ENCODE peak calls at places on chromosome 20, in seven cellular contexts. One of them, this sample, is unnamed.

GRCh38 chr20:37989601-37990001 is 43.7 kb downstream of the TTI1 start:
- DNase-seq in endothelial cell of umbilical vein: peak
- DNase-seq in tibial nerve: no peak
- DNase-seq in esophagus squamous epithelium: no peak
- DNase-seq in heart left ventricle: no peak
- DNase-seq in upper lobe of left lung: no peak
- DNase-seq in IMR-90: no peak
- DNase-seq in this sample: no peak

GRCh38 chr20:63955281-63955845 is 853 bp downstream of the UCKL1 start:
- DNase-seq in tibial nerve: no peak
- DNase-seq in heart left ventricle: peak
- DNase-seq in IMR-90: no peak
- DNase-seq in upper lobe of left lung: no peak
- DNase-seq in endothelial cell of umbilical vein: peak
- DNase-seq in esophagus squamous epithelium: no peak
- DNase-seq in this sample: no peak

GRCh38 chr20:22394583-22394982 is 189.8 kb downstream of the FOXA2 start:
- DNase-seq in heart left ventricle: no peak
- DNase-seq in tibial nerve: no peak
- DNase-seq in esophagus squamous epithelium: no peak
- DNase-seq in upper lobe of left lung: no peak
- DNase-seq in IMR-90: no peak
- DNase-seq in endothelial cell of umbilical vein: no peak
- DNase-seq in this sample: no peak

GRCh38 chr20:973785-974194 is 28.3 kb downstream of the RSPO4 start:
- DNase-seq in esophagus squamous epithelium: no peak
- DNase-seq in IMR-90: peak
- DNase-seq in upper lobe of left lung: no peak
- DNase-seq in endothelial cell of umbilical vein: no peak
- DNase-seq in tibial nerve: no peak
- DNase-seq in heart left ventricle: no peak
- DNase-seq in this sample: no peak

GRCh38 chr20:53579581-53580375 is 13.9 kb downstream of the ZNF217 start:
- DNase-seq in tibial nerve: no peak
- DNase-seq in esophagus squamous epithelium: no peak
- DNase-seq in heart left ventricle: no peak
- DNase-seq in IMR-90: peak
- DNase-seq in upper lobe of left lung: no peak
- DNase-seq in endothelial cell of umbilical vein: peak
- DNase-seq in this sample: no peak

GRCh38 chr20:19737025-19737424 is 21.0 kb upstream of the RIN2 start:
- DNase-seq in endothelial cell of umbilical vein: no peak
- DNase-seq in heart left ventricle: no peak
- DNase-seq in upper lobe of left lung: no peak
- DNase-seq in esophagus squamous epithelium: no peak
- DNase-seq in tibial nerve: no peak
- DNase-seq in IMR-90: peak
- DNase-seq in this sample: no peak

GRCh38 chr20:38920411-38920810 is 5.8 kb upstream of the FAM83D start:
- DNase-seq in endothelial cell of umbilical vein: no peak
- DNase-seq in heart left ventricle: no peak
- DNase-seq in esophagus squamous epithelium: no peak
- DNase-seq in upper lobe of left lung: no peak
- DNase-seq in IMR-90: no peak
- DNase-seq in tibial nerve: no peak
- DNase-seq in this sample: no peak

GRCh38 chr20:54040528-54040927 is 29.9 kb downstream of the BCAS1 start:
- DNase-seq in tibial nerve: no peak
- DNase-seq in esophagus squamous epithelium: no peak
- DNase-seq in heart left ventricle: no peak
- DNase-seq in upper lobe of left lung: no peak
- DNase-seq in endothelial cell of umbilical vein: no peak
- DNase-seq in IMR-90: no peak
- DNase-seq in this sample: no peak

GRCh38 chr20:18072532-18072931 is 14.8 kb upstream of the OVOL2 start:
- DNase-seq in upper lobe of left lung: no peak
- DNase-seq in esophagus squamous epithelium: no peak
- DNase-seq in tibial nerve: no peak
- DNase-seq in endothelial cell of umbilical vein: no peak
- DNase-seq in heart left ventricle: no peak
- DNase-seq in IMR-90: no peak
- DNase-seq in this sample: no peak

GRCh38 chr20:20837574-20838021 is 125.2 kb upstream of the RALGAPA2 start:
- DNase-seq in heart left ventricle: peak
- DNase-seq in IMR-90: peak
- DNase-seq in upper lobe of left lung: no peak
- DNase-seq in tibial nerve: peak
- DNase-seq in endothelial cell of umbilical vein: peak
- DNase-seq in esophagus squamous epithelium: no peak
- DNase-seq in this sample: no peak

GRCh38 chr20:53842301-53843099 is 227.9 kb downstream of the BCAS1 start:
- DNase-seq in esophagus squamous epithelium: no peak
- DNase-seq in heart left ventricle: no peak
- DNase-seq in tibial nerve: no peak
- DNase-seq in IMR-90: no peak
- DNase-seq in upper lobe of left lung: no peak
- DNase-seq in endothelial cell of umbilical vein: no peak
- DNase-seq in this sample: no peak

GRCh38 chr20:17622086-17622850 is 52.4 kb downstream of the DSTN start:
- DNase-seq in endothelial cell of umbilical vein: no peak
- DNase-seq in esophagus squamous epithelium: no peak
- DNase-seq in tibial nerve: peak
- DNase-seq in IMR-90: no peak
- DNase-seq in upper lobe of left lung: no peak
- DNase-seq in heart left ventricle: peak
- DNase-seq in this sample: no peak

DNA sequence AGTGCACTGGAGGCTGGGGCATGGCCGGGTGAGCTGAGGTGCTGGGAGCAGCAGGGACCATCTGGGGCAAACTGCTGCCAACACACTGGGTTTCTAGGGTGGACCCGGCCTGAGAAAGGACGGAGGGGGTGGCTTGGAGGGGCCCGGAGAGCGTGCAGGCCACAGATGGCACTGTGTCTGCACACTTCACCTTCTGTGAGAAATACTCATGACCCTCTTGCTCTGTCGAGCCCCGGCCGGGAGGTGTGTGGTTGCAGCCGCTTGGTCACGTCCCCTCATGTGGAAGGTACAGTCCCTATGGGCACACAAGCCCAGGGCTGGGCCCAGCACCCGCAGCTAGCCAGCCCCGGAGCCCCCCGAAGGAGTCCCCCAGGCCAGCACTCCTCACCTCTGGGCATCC is 59.7 kb downstream of the RBM38 start:
- DNase-seq in IMR-90: no peak
- DNase-seq in endothelial cell of umbilical vein: no peak
- DNase-seq in esophagus squamous epithelium: no peak
- DNase-seq in tibial nerve: no peak
- DNase-seq in heart left ventricle: no peak
- DNase-seq in upper lobe of left lung: peak
- DNase-seq in this sample: no peak
- H3K4me3 ChIP-seq in IMR-90: no peak
- H3K4me3 ChIP-seq in endothelial cell of umbilical vein: no peak
- H3K4me3 ChIP-seq in esophagus squamous epithelium: no peak
- H3K4me3 ChIP-seq in tibial nerve: no peak
- H3K4me3 ChIP-seq in heart left ventricle: no peak
- H3K4me3 ChIP-seq in upper lobe of left lung: no peak
- H3K4me3 ChIP-seq in this sample: no peak

GRCh38 chr20:45448250-45448649 is 21.3 kb upstream of the WFDC2 start:
- DNase-seq in endothelial cell of umbilical vein: no peak
- DNase-seq in upper lobe of left lung: no peak
- DNase-seq in heart left ventricle: no peak
- DNase-seq in IMR-90: no peak
- DNase-seq in esophagus squamous epithelium: no peak
- DNase-seq in tibial nerve: no peak
- DNase-seq in this sample: no peak
- TF ChIP-seq POLR2A in endothelial cell of umbilical vein: no peak
- TF ChIP-seq POLR2A in upper lobe of left lung: no peak
- TF ChIP-seq POLR2A in heart left ventricle: no peak
- TF ChIP-seq POLR2A in IMR-90: no peak
- TF ChIP-seq POLR2A in esophagus squamous epithelium: no peak
- TF ChIP-seq POLR2A in tibial nerve: no peak
- TF ChIP-seq POLR2A in this sample: no peak

GRCh38 chr20:25864986-25865714 is 168.5 kb upstream of the ZNF337 start:
- DNase-seq in tibial nerve: no peak
- DNase-seq in IMR-90: no peak
- DNase-seq in endothelial cell of umbilical vein: no peak
- DNase-seq in heart left ventricle: no peak
- DNase-seq in upper lobe of left lung: peak
- DNase-seq in esophagus squamous epithelium: no peak
- DNase-seq in this sample: no peak
- H3K4me3 ChIP-seq in tibial nerve: peak
- H3K4me3 ChIP-seq in IMR-90: no peak
- H3K4me3 ChIP-seq in endothelial cell of umbilical vein: no peak
- H3K4me3 ChIP-seq in heart left ventricle: peak
- H3K4me3 ChIP-seq in upper lobe of left lung: peak
- H3K4me3 ChIP-seq in esophagus squamous epithelium: peak
- H3K4me3 ChIP-seq in this sample: peak

DNA sequence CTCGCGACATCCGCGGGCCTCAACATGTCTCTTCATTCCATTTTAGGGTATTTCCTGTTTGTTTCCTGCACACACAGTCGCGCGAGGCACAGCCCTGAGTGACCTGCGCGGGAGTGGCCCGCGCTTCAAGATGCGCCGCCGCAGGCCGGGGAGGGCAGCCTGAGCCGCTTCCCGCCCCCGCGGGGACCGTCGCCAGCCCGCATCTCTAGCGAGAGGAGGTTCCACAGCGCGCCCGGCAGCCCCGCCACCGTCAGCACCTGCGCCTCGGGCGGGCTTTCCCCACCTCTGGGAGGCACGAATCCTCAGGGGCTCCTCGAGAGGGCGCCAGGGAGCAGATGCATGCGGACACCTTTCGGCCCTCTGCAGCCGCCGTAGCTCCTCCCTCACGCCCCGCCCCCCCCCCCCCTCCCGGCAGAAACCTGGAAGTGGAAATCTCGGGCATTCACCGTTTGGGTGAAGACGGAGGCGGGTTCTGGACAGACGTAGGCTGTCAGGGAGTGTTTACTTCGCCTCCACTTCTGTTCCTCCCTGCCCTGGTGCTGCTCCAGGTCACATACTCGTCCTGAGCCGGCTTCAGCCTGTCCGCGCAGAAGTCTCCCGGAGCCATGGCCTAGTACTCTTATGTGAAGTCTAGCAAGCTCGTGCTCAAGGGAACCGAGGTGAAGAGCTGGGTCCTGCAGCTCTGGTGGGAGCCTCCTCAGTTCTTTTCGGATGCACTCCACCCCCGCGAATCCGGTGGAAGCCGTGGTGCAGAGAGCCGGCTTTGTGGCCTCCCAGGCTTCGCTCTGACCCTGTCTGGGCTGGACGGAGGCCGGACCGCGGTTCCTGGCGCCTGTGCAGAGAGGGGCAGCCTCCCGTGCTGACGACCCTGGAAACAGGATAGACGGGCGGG is 880.5 kb upstream of the DEFB115 start:
- DNase-seq in upper lobe of left lung: peak
- DNase-seq in tibial nerve: peak
- DNase-seq in IMR-90: peak
- DNase-seq in heart left ventricle: peak
- DNase-seq in esophagus squamous epithelium: no peak
- DNase-seq in endothelial cell of umbilical vein: peak
- DNase-seq in this sample: peak
- TF ChIP-seq POLR2A in upper lobe of left lung: no peak
- TF ChIP-seq POLR2A in tibial nerve: no peak
- TF ChIP-seq POLR2A in IMR-90: peak
- TF ChIP-seq POLR2A in heart left ventricle: no peak
- TF ChIP-seq POLR2A in esophagus squamous epithelium: no peak
- TF ChIP-seq POLR2A in endothelial cell of umbilical vein: peak
- TF ChIP-seq POLR2A in this sample: peak

DNA sequence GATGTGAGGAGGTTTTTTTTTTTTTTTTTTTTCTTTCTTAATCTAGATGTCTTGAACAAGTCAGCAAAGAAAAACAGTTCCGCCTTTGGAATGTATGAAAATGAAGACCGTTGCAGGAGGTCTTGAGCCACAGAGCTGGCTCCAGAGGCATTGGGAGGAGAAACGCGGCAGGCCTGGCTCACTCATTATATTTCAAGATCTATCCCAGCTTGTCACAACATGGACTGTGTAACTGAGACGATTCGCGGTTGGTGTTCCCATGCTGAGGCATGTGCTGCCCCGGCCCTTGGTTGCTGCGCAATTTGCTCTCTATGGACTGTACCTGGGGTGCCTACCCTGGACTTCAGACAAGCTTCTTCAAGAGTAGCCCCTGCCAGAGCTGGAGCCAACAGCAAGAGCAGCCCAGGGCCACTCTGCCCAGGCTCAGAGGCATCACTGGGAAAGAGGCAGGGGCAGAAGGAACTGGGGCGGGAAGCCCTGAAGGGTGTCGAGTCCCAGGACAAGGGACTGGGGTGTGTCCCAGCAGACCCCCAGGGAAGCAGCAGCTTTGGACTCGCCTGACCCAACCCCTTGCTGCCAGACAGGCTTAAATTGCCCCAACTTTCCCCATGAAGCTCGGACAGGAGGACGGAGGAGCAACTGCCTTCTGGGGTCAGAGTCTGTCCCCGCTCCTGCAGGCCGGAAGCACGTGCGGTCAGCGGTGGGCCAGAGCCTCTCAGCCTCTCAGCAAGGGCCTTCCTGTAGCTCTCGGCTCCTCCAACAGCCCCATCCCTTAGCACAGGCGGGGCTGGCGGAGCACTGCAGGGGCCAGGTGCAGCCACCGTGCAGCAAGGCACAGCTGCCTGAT is 32.2 kb upstream of the STX16 start:
- DNase-seq in esophagus squamous epithelium: no peak
- DNase-seq in tibial nerve: no peak
- DNase-seq in endothelial cell of umbilical vein: no peak
- DNase-seq in upper lobe of left lung: peak
- DNase-seq in IMR-90: peak
- DNase-seq in heart left ventricle: no peak
- DNase-seq in this sample: peak
- H3K4me3 ChIP-seq in esophagus squamous epithelium: no peak
- H3K4me3 ChIP-seq in tibial nerve: no peak
- H3K4me3 ChIP-seq in endothelial cell of umbilical vein: no peak
- H3K4me3 ChIP-seq in upper lobe of left lung: no peak
- H3K4me3 ChIP-seq in IMR-90: no peak
- H3K4me3 ChIP-seq in heart left ventricle: no peak
- H3K4me3 ChIP-seq in this sample: no peak

GRCh38 chr20:3204124-3204794 is at the start of gene DDRGK1:
- DNase-seq in endothelial cell of umbilical vein: peak
- DNase-seq in esophagus squamous epithelium: peak
- DNase-seq in tibial nerve: peak
- DNase-seq in IMR-90: peak
- DNase-seq in heart left ventricle: peak
- DNase-seq in upper lobe of left lung: peak
- DNase-seq in this sample: peak
- TF ChIP-seq POLR2A in endothelial cell of umbilical vein: peak
- TF ChIP-seq POLR2A in esophagus squamous epithelium: no peak
- TF ChIP-seq POLR2A in tibial nerve: peak
- TF ChIP-seq POLR2A in IMR-90: no peak
- TF ChIP-seq POLR2A in heart left ventricle: peak
- TF ChIP-seq POLR2A in upper lobe of left lung: peak
- TF ChIP-seq POLR2A in this sample: peak